ENCODE peak calls at places on chromosomes 13 and 19, in four cellular contexts. One of them, this sample, is unnamed.

GRCh38 chr13:53105881-53106280 is 77.3 kb downstream of the OLFM4 start:
- DNase-seq in upper lobe of right lung: no peak
- DNase-seq in fibroblast of lung: no peak
- DNase-seq in uterus: no peak
- DNase-seq in this sample: no peak

GRCh38 chr19:36060430-36060829 is 5.7 kb downstream of the WDR62 start:
- DNase-seq in upper lobe of right lung: no peak
- DNase-seq in fibroblast of lung: peak; percentile 59
- DNase-seq in uterus: peak; percentile 35
- DNase-seq in this sample: peak; percentile 10

GRCh38 chr19:42355896-42356295 is 30.5 kb downstream of the MEGF8 start:
- DNase-seq in upper lobe of right lung: no peak
- DNase-seq in fibroblast of lung: no peak
- DNase-seq in uterus: no peak
- DNase-seq in this sample: no peak

GRCh38 chr13:73837147-73837546 is 297.1 kb downstream of the KLF12 start:
- DNase-seq in upper lobe of right lung: no peak
- DNase-seq in fibroblast of lung: no peak
- DNase-seq in uterus: no peak
- DNase-seq in this sample: no peak

GRCh38 chr19:55069137-55069858 is 6.3 kb upstream of the RDH13 start:
- DNase-seq in upper lobe of right lung: peak; percentile 79
- DNase-seq in fibroblast of lung: peak; percentile 29
- DNase-seq in uterus: no peak
- DNase-seq in this sample: no peak

GRCh38 chr13:73179906-73180305 is 121.1 kb downstream of the KLF5 start:
- DNase-seq in upper lobe of right lung: no peak
- DNase-seq in fibroblast of lung: peak; percentile 21
- DNase-seq in uterus: no peak
- DNase-seq in this sample: no peak

GRCh38 chr19:39261704-39262103 is 6.5 kb upstream of the IFNL2 start:
- DNase-seq in upper lobe of right lung: no peak
- DNase-seq in fibroblast of lung: no peak
- DNase-seq in uterus: no peak
- DNase-seq in this sample: no peak

GRCh38 chr13:108859202-108860012 is 230.0 kb downstream of the MYO16 start:
- DNase-seq in upper lobe of right lung: no peak
- DNase-seq in fibroblast of lung: peak; percentile 74
- DNase-seq in uterus: no peak
- DNase-seq in this sample: peak; percentile 25

GRCh38 chr13:107883561-107884175 is 331.7 kb downstream of the LIG4 start:
- DNase-seq in upper lobe of right lung: no peak
- DNase-seq in fibroblast of lung: peak; percentile 12
- DNase-seq in uterus: no peak
- DNase-seq in this sample: peak; percentile 40

GRCh38 chr13:111179908-111180756 is 65.0 kb downstream of the ARHGEF7 start:
- DNase-seq in upper lobe of right lung: no peak
- DNase-seq in fibroblast of lung: no peak
- DNase-seq in uterus: no peak
- DNase-seq in this sample: no peak

GRCh38 chr19:58021541-58022282 is 12.1 kb upstream of the ZSCAN1 start:
- DNase-seq in upper lobe of right lung: no peak
- DNase-seq in fibroblast of lung: peak; percentile 72
- DNase-seq in uterus: peak; percentile 78
- DNase-seq in this sample: peak; percentile 31

GRCh38 chr19:3478409-3479176 is 1.7 kb downstream of the SMIM24 start:
- DNase-seq in upper lobe of right lung: no peak
- DNase-seq in fibroblast of lung: no peak
- DNase-seq in uterus: no peak
- DNase-seq in this sample: no peak

GRCh38 chr19:51240866-51241265 is 10.0 kb upstream of the SIGLECL1 start:
- DNase-seq in upper lobe of right lung: no peak
- DNase-seq in fibroblast of lung: no peak
- DNase-seq in uterus: no peak
- DNase-seq in this sample: no peak

GRCh38 chr13:50244913-50245574 is 229.8 kb downstream of the KCNRG start:
- DNase-seq in upper lobe of right lung: no peak
- DNase-seq in fibroblast of lung: peak; percentile 94
- DNase-seq in uterus: no peak
- DNase-seq in this sample: peak; percentile 33

GRCh38 chr19:2837430-2837829 is 3.8 kb upstream of the ZNF555 start:
- DNase-seq in upper lobe of right lung: no peak
- DNase-seq in fibroblast of lung: no peak
- DNase-seq in uterus: no peak
- DNase-seq in this sample: no peak

DNA sequence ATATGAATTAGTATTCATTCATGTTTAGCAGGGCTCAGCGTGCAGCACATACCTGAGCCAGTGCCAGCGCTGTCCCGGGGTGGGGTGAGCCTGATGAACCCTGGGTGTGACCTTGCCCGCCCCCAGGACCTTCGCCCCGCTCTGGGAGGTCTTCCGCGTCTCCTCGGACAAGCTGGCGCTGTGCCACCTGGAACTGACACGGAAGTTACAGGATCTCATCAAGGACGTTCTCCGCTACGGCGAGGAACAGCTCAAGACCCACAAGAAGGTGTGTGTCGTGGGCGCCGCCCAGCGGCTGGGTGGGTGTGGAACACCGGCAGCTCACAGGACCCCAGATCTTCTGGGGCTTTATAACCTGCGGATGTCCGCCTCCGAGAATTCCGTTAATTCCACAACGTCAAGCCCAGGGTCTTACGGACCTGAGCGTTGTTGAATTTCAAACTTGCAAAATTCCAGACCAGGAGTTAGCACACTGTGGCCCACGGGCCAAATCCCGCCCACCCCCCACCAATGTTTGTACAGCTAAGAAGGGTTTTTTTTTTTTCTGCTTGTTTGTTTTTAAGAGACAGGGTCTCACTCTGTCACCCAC is 15.4 kb downstream of the FCHO1 start:
- DNase-seq in upper lobe of right lung: peak; percentile 92
- DNase-seq in fibroblast of lung: peak; percentile 79
- DNase-seq in uterus: peak; percentile 44
- DNase-seq in this sample: no peak
- TF ChIP-seq CTCF in upper lobe of right lung: peak; percentile 79
- TF ChIP-seq CTCF in fibroblast of lung: peak; percentile 89
- TF ChIP-seq CTCF in uterus: peak; percentile 53
- TF ChIP-seq CTCF in this sample: peak; percentile 91

GRCh38 chr19:18772620-18773587 is 18.2 kb downstream of the COMP start:
- DNase-seq in upper lobe of right lung: no peak
- DNase-seq in fibroblast of lung: no peak
- DNase-seq in uterus: no peak
- DNase-seq in this sample: no peak
- TF ChIP-seq CTCF in upper lobe of right lung: no peak
- TF ChIP-seq CTCF in fibroblast of lung: no peak
- TF ChIP-seq CTCF in uterus: no peak
- TF ChIP-seq CTCF in this sample: no peak

DNA sequence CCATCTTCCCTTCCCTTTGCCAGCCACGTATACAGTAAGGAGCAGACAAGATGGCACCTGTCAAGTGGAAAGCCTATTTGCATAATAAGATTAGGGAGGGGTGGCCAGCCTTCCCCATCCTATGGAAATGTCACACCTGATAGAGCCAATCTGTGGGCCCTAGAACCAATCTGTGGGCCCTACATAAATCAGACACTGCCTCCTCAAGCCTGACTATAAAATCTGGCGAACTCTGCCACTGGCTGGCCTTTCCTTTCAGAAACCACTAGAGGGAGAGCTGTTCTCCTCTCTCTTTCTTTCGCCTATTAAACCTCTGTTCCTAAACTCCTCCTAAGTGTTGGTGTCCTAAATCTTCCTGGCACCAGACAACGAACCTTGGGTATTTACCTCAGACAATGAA is 231.5 kb upstream of the KLHL1 start:
- DNase-seq in upper lobe of right lung: no peak
- DNase-seq in fibroblast of lung: no peak
- DNase-seq in uterus: no peak
- DNase-seq in this sample: no peak
- TF ChIP-seq CTCF in upper lobe of right lung: no peak
- TF ChIP-seq CTCF in fibroblast of lung: no peak
- TF ChIP-seq CTCF in uterus: no peak
- TF ChIP-seq CTCF in this sample: no peak

DNA sequence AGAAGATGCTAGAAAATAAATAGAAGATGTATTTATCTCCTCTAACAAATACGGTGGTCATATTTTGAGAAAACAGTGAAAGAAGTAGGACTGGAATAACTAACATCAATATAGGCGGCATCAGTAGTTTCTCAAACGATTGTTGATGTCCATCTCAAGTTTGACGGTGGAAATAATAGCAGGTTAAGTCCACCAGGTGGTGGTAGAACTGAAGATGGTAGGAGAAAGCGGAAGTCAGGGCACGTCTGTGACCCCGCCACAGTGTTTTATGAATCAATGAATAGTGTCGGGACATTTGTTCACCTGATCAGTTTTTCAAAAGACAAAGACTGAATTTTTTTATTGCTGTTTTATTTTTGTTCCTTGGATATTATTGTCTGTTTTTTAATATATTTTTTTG is 706.4 kb upstream of the SLC10A2 start:
- DNase-seq in upper lobe of right lung: no peak
- DNase-seq in fibroblast of lung: no peak
- DNase-seq in uterus: no peak
- DNase-seq in this sample: no peak
- TF ChIP-seq CTCF in upper lobe of right lung: no peak
- TF ChIP-seq CTCF in fibroblast of lung: no peak
- TF ChIP-seq CTCF in uterus: no peak
- TF ChIP-seq CTCF in this sample: no peak

GRCh38 chr19:13842294-13843103 is 34.4 kb upstream of the NANOS3 start:
- DNase-seq in upper lobe of right lung: peak; percentile 93
- DNase-seq in fibroblast of lung: peak; percentile 72
- DNase-seq in uterus: peak; percentile 91
- DNase-seq in this sample: no peak
- TF ChIP-seq CTCF in upper lobe of right lung: peak; percentile 16
- TF ChIP-seq CTCF in fibroblast of lung: no peak
- TF ChIP-seq CTCF in uterus: no peak
- TF ChIP-seq CTCF in this sample: no peak

DNA sequence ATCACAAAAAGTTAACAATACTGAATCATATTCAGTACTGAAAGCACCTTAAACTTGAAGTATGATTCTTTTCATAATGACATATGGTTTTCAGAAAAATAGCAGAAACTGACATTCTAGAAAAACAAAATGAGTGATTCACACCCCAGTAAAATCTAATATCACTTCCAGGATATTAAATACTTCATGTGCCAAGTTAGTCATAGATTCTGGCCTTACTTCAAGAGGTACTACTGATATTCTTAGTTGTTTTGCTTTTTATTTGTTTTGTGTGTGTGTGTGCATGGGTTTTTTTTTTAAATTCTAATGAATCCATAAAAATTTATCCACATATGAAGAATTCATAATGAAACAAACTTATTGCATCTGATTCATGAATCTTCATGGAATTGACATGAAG is 207.9 kb upstream of the UFM1 start:
- DNase-seq in upper lobe of right lung: no peak
- DNase-seq in fibroblast of lung: no peak
- DNase-seq in uterus: no peak
- DNase-seq in this sample: no peak
- TF ChIP-seq CTCF in upper lobe of right lung: no peak
- TF ChIP-seq CTCF in fibroblast of lung: no peak
- TF ChIP-seq CTCF in uterus: no peak
- TF ChIP-seq CTCF in this sample: no peak

GRCh38 chr19:10566658-10567410 is 1.0 kb upstream of the KRI1 start:
- DNase-seq in upper lobe of right lung: no peak
- DNase-seq in fibroblast of lung: no peak
- DNase-seq in uterus: no peak
- DNase-seq in this sample: no peak

GRCh38 chr19:10567696-10568443 is 909 bp downstream of the CDKN2D start:
- DNase-seq in upper lobe of right lung: no peak
- DNase-seq in fibroblast of lung: no peak
- DNase-seq in uterus: no peak
- DNase-seq in this sample: no peak

GRCh38 chr19:10568826-10569651 is at the start of gene CDKN2D:
- DNase-seq in upper lobe of right lung: peak; percentile 100
- DNase-seq in fibroblast of lung: peak; percentile 99
- DNase-seq in uterus: peak; percentile 99
- DNase-seq in this sample: peak; percentile 96

GRCh38 chr19:10566408-10566657 is 523 bp upstream of the KRI1 start:
- DNase-seq in upper lobe of right lung: no peak
- DNase-seq in fibroblast of lung: no peak
- DNase-seq in uterus: no peak
- DNase-seq in this sample: no peak

GRCh38 chr19:10568444-10568825 is 344 bp downstream of the CDKN2D start:
- DNase-seq in upper lobe of right lung: peak; percentile 84
- DNase-seq in fibroblast of lung: no peak
- DNase-seq in uterus: no peak
- DNase-seq in this sample: no peak
- TF ChIP-seq CTCF in upper lobe of right lung: no peak
- TF ChIP-seq CTCF in fibroblast of lung: no peak
- TF ChIP-seq CTCF in uterus: no peak
- TF ChIP-seq CTCF in this sample: no peak

This sample was measured in AG09309.